ENCODE peak calls at places on chromosomes 16 and 17, in five cellular contexts. A is IMR-90, G is transverse colon, Y is testis, D is ovary. H is an unnamed sample.

GRCh38 chr17:45087978-45088377 is 26.9 kb downstream of the NMT1 start:
- DNase-seq in A (no peak), G (no peak), Y (no peak), D (no peak), H (no peak)

GRCh38 chr17:80559688-80560290 is 15.2 kb downstream of the RPTOR start:
- DNase-seq in A (peak; percentile 88), G (no peak), Y (peak; percentile 51), D (no peak), H (no peak)

GRCh38 chr17:31838641-31839225 is 20.3 kb downstream of the COPRS start:
- DNase-seq in A (peak; percentile 66), G (no peak), Y (no peak), D (no peak), H (no peak)

GRCh38 chr17:75723201-75723930 is 2.1 kb downstream of the ITGB4 start:
- DNase-seq in A (no peak), G (peak; percentile 91), Y (no peak), D (no peak), H (no peak)

GRCh38 chr16:71965223-71965622 is 35.0 kb downstream of the PKD1L3 start:
- DNase-seq in A (no peak), G (no peak), Y (no peak), D (no peak), H (no peak)

GRCh38 chr16:2756288-2757015 is 4.0 kb downstream of the SRRM2 start:
- DNase-seq in A (no peak), G (no peak), Y (no peak), D (no peak), H (no peak)

GRCh38 chr17:21282231-21282630 is 2.3 kb upstream of the MAP2K3 start:
- DNase-seq in A (peak; percentile 98), G (no peak), Y (no peak), D (no peak), H (peak; percentile 60)

GRCh38 chr16:84412262-84412661 is 43.9 kb downstream of the ATP2C2 start:
- DNase-seq in A (no peak), G (no peak), Y (no peak), D (no peak), H (no peak)

GRCh38 chr16:13350000-13350399 is 448.6 kb downstream of the SHISA9 start:
- DNase-seq in A (no peak), G (no peak), Y (no peak), D (no peak), H (no peak)

GRCh38 chr16:81004646-81005353 is 1.9 kb downstream of the CMC2 start:
- DNase-seq in A (peak; percentile 62), G (no peak), Y (peak; percentile 37), D (no peak), H (peak; percentile 78)

GRCh38 chr16:48276102-48276501 is 28.8 kb upstream of the ABCC11 start:
- DNase-seq in A (peak; percentile 69), G (no peak), Y (no peak), D (no peak), H (no peak)

GRCh38 chr16:27706156-27706705 is 156.3 kb downstream of the KATNIP start:
- DNase-seq in A (no peak), G (no peak), Y (no peak), D (no peak), H (no peak)

GRCh38 chr16:84455031-84455430 is 49.4 kb downstream of the MEAK7 start:
- DNase-seq in A (no peak), G (no peak), Y (no peak), D (no peak), H (no peak)

GRCh38 chr16:70391881-70392481 is 45.3 kb downstream of the DDX19A start:
- DNase-seq in A (peak; percentile 70), G (no peak), Y (peak; percentile 82), D (peak; percentile 51), H (no peak)

GRCh38 chr17:17361543-17362511 is 58.7 kb downstream of the NT5M start:
- DNase-seq in A (no peak), G (no peak), Y (no peak), D (no peak), H (no peak)

GRCh38 chr17:54992797-54993639 is 24.5 kb downstream of the STXBP4 start:
- DNase-seq in A (peak; percentile 54), G (no peak), Y (no peak), D (no peak), H (peak; percentile 76)

DNA sequence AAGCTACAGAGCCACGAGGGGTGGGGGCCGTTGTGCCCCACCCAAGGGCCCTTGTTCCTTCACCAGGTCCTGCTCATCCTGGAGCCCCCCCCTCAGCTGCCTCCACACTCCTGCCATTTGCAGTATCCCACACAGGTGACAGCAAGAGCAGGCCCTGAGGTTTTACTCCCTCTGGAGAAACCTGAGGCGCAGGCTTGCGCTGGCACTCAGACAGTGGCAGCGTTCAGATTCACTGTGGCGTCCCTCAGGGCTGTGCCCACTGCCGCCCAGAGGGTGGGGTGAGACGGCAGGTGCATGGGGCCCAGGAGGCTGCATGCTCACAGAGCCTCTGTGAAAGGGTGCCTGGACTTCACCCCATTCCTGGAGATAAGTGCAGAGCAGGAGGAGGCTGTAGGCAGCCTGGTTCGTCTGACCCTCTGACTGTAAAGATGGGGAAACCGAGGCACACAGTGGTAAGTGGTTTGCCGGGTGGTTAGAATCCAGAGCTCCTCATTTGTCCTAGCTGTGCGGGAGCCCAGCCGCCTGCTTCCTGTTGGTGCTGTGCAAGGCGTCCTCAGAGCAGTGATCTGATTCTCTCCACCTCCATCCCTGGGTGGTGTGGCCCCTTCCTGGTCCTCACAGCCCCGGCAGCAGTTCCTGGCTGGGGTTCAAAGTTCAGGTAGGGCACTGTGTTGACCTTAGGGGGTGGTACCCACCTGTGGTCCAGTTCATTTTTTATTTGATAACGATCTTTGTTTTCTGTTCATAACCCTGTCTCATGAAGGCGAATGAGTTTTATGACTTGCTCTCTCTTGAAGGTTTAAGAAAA is 1.6 kb downstream of the SPIRE2 start:
- DNase-seq in A (no peak), G (peak; percentile 78), Y (no peak), D (no peak), H (no peak)
- TF ChIP-seq POLR2A in A (no peak), G (peak; percentile 30), Y (no peak), D (no peak), H (no peak)

GRCh38 chr17:40061532-40062038 is 1.2 kb upstream of the THRA start:
- DNase-seq in A (no peak), G (peak; percentile 29), Y (no peak), D (no peak), H (no peak)

GRCh38 chr17:40060887-40061480 is 1.8 kb upstream of the THRA start:
- DNase-seq in A (no peak), G (no peak), Y (no peak), D (no peak), H (no peak)

GRCh38 chr17:40063034-40063765 is 435 bp downstream of the THRA start:
- DNase-seq in A (no peak), G (peak; percentile 55), Y (no peak), D (peak; percentile 56), H (peak; percentile 65)

GRCh38 chr17:40063915-40064531 is 1.3 kb downstream of the THRA start:
- DNase-seq in A (no peak), G (no peak), Y (no peak), D (no peak), H (peak; percentile 65)

GRCh38 chr17:40062347-40063033 is at the start of gene THRA:
- DNase-seq in A (peak; percentile 23), G (peak; percentile 82), Y (peak; percentile 74), D (peak; percentile 78), H (peak; percentile 87)
- TF ChIP-seq POLR2A in A (no peak), G (no peak), Y (no peak), D (no peak), H (no peak)

GRCh38 chr17:42018339-42018738 is 1.1 kb upstream of the DNAJC7 start:
- DNase-seq in A (no peak), G (no peak), Y (no peak), D (no peak), H (peak; percentile 39)
- TF ChIP-seq POLR2A in A (no peak), G (no peak), Y (no peak), D (no peak), H (no peak)

GRCh38 chr17:35804658-35805192 is 4.6 kb upstream of the TAF15 start:
- DNase-seq in A (peak; percentile 92), G (peak; percentile 50), Y (peak; percentile 69), D (no peak), H (peak; percentile 79)

GRCh38 chr17:35799942-35800341 is 4.5 kb upstream of the MMP28 start:
- DNase-seq in A (no peak), G (peak; percentile 83), Y (peak; percentile 89), D (no peak), H (no peak)

GRCh38 chr17:35797370-35797769 is 1.9 kb upstream of the MMP28 start:
- DNase-seq in A (no peak), G (no peak), Y (no peak), D (no peak), H (no peak)

GRCh38 chr17:35797918-35798317 is 2.5 kb upstream of the MMP28 start:
- DNase-seq in A (no peak), G (no peak), Y (no peak), D (no peak), H (no peak)

DNA sequence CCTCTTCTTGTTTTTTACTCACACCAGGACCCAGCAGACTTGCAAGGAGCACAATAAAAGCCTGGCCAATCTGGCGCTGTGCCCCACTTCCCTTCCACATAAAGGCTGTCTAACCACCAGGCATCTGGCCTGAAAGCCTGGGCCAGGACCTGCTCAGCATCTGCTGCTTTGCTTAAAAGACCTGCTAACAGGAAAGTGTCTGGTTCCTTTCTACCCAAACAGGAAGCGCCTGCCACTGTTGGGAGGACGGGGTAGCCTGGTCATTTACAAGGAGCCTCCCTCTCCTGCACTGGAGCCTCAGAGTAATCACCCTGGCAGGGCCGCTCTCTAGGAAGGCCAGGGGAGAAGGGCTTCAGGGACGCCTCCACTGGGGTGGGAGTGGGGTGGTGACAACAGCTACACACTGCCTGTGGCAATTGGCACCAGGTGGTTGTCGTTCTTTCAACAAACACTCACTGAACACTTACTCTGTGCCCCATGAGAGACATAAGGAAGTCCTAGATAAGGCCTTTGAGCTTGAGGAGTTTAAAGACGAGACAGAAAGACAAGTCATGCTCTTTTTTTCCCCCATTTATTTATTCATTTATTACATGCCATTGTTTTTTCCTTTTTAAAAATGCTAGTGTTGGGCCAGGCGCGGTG is 6.3 kb upstream of the MMP28 start:
- DNase-seq in A (no peak), G (peak; percentile 81), Y (peak; percentile 53), D (no peak), H (peak; percentile 41)
- TF ChIP-seq POLR2A in A (no peak), G (no peak), Y (no peak), D (no peak), H (no peak)

DNA sequence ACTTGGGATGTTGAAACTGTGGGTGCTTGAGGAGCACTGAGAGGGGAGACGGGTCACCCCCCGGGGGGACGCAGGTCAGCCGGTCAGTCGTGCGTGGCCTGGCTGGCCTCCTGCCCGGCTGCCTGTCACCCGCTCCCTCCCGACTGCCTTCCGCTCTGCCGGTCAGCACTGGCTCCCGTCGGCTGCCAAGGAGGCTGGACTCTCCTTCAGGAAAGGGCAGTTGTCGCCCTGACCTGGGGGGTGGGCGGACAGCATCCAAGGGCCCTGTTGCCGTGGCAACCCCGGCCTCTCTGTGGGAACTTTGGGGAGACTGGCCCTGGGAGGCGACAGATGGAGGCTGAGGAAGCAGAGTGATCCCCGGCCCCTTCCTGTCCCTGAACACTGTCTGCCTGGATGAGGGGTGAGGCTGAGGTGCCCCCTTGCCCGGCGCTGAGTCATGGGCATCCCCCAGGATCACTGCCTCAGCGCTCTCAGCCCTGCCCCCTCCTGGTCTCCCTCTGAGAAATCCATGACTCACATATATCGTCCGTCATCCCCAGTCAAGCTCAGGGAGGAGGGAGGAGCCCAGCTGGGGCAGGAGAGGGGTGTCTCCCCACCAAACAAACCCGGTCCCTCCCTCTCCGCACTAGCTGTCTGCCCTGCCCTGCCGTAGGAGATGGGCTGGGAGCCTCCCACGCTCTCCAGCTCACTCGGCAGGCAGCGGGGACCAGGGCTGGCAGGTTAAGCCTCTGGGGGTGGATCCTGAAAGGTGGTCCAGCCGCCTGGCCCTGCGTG is at the start of gene ADGRG1:
- DNase-seq in A (peak; percentile 97), G (no peak), Y (peak; percentile 90), D (no peak), H (peak; percentile 74)
- TF ChIP-seq POLR2A in A (peak; percentile 47), G (no peak), Y (no peak), D (no peak), H (peak; percentile 79)